ENCODE peak calls at places on chromosome 12, in four cellular contexts. Y is K562, J is HepG2, D is H1. R is an unnamed sample.

GRCh38 chr12:124636138-124636968 is 68.9 kb upstream of the NCOR2 start:
- DNase-seq in Y (peak; percentile 92), D (no peak), J (no peak), R (peak; percentile 11)

GRCh38 chr12:58575281-58575680 is 345.0 kb downstream of the LRIG3 start:
- DNase-seq in J (no peak), D (no peak), Y (no peak), R (no peak)

GRCh38 chr12:117790198-117790597 is 178.6 kb downstream of the KSR2 start:
- DNase-seq in D (no peak), Y (no peak), J (no peak), R (no peak)

GRCh38 chr12:4775936-4776335 is 55.7 kb downstream of the GALNT8 start:
- DNase-seq in J (no peak), D (no peak), Y (no peak), R (no peak)

GRCh38 chr12:50951112-50951511 is 1.2 kb upstream of the HIGD1C start:
- DNase-seq in Y (no peak), J (no peak), D (no peak), R (no peak)

GRCh38 chr12:9730011-9730410 is 2.9 kb downstream of the CLECL1 start:
- DNase-seq in Y (no peak), D (no peak), J (no peak), R (no peak)

GRCh38 chr12:48717252-48717695 is 767 bp upstream of the CCNT1 start:
- DNase-seq in J (no peak), D (no peak), Y (peak; percentile 35), R (peak; percentile 9)

GRCh38 chr12:49501895-49502294 is 36.9 kb upstream of the KCNH3 start:
- DNase-seq in D (no peak), J (no peak), Y (no peak), R (no peak)

GRCh38 chr12:85690146-85690545 is 146.1 kb downstream of the RASSF9 start:
- DNase-seq in Y (no peak), D (no peak), J (no peak), R (no peak)

GRCh38 chr12:11542599-11542998 is 106.9 kb upstream of the ETV6 start:
- DNase-seq in D (no peak), J (no peak), Y (no peak), R (no peak)

GRCh38 chr12:69042970-69043369 is 110.0 kb upstream of the CPM start:
- DNase-seq in J (peak; percentile 17), Y (no peak), D (no peak), R (no peak)

GRCh38 chr12:69036999-69037398 is 104.0 kb upstream of the CPM start:
- DNase-seq in D (no peak), Y (no peak), J (no peak), R (no peak)

GRCh38 chr12:69042557-69042956 is 109.6 kb upstream of the CPM start:
- DNase-seq in D (no peak), Y (no peak), J (no peak), R (no peak)

GRCh38 chr12:69036533-69036932 is 103.6 kb upstream of the CPM start:
- DNase-seq in J (no peak), Y (no peak), D (no peak), R (no peak)

GRCh38 chr12:69039881-69040280 is 106.9 kb upstream of the CPM start:
- DNase-seq in J (no peak), D (no peak), Y (no peak), R (no peak)
- TF ChIP-seq RFX5 in J (no peak), D (no peak), Y (no peak), R (no peak)

GRCh38 chr12:131387281-131388163 is 323.4 kb upstream of the SFSWAP start:
- DNase-seq in J (no peak), D (no peak), Y (no peak), R (no peak)
- TF ChIP-seq SP1 in J (no peak), D (no peak), Y (no peak), R (no peak)

DNA sequence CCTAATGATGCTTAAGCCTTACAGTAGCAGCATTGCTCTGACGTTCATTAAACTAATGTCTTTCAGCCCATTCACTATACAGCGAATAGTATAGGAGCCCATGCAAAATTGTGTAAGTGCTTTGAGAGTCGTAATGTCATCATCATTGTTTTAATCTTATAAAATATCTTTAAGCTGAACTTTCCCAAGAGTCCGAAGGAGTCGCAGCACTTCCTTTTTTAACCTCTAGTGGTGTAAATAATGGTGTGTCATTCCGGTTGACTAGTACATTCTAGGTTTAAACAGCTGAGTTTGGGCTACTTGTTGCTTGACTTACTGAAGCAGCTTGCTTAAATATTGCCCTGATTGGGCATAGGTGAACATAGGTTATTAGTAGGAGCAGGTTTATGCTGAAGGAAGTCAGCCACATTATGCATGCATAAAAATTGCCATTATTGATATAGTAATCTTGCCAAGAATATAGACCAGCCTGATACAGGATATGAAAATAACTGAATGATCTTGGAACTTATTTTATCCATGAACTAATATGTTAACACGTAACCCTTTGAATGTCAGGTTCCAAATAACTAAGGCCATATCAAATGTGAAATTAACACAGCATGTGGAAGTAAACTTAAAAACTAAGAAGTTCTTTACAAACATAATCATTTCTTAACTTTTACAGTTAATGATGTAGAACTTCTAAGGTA is 2.6 kb downstream of the WNK1 start:
- DNase-seq in Y (peak; percentile 63), J (peak; percentile 70), D (no peak), R (no peak)
- TF ChIP-seq POLR2A in Y (no peak), J (no peak), D (no peak), R (no peak)

GRCh38 chr12:25020621-25021243 is 71.8 kb upstream of the BCAT1 start:
- DNase-seq in J (no peak), Y (no peak), D (no peak), R (peak; percentile 79)

GRCh38 chr12:25025951-25026490 is 77.1 kb upstream of the BCAT1 start:
- DNase-seq in Y (no peak), J (no peak), D (no peak), R (no peak)

GRCh38 chr12:25023808-25024207 is 74.9 kb upstream of the BCAT1 start:
- DNase-seq in Y (no peak), J (no peak), D (no peak), R (no peak)

GRCh38 chr12:25025260-25025659 is 76.4 kb upstream of the BCAT1 start:
- DNase-seq in J (no peak), Y (no peak), D (no peak), R (no peak)
- TF ChIP-seq RFX5 in J (no peak), Y (no peak), D (no peak), R (no peak)

R was measured in GM12878.